ENCODE peak calls at places on chromosomes 7 and 10, in seven cellular contexts. Q, X, N, A, O, V and B are unnamed samples.

GRCh38 chr7:25216837-25217236 is 11.4 kb downstream of the NPVF start:
- DNase-seq in Q (no peak), X (no peak), N (no peak), A (no peak), O (no peak), V (no peak), B (no peak)

GRCh38 chr7:96327429-96327828 is 5.5 kb upstream of the SLC25A13 start:
- DNase-seq in Q (no peak), X (no peak), N (no peak), A (no peak), O (no peak), V (no peak), B (no peak)

GRCh38 chr7:76023002-76023401 is 24.8 kb downstream of the STYXL1 start:
- DNase-seq in Q (peak; percentile 55), X (no peak), N (no peak), A (no peak), O (peak; percentile 24), V (no peak), B (no peak)

GRCh38 chr7:78578701-78579100 is 780.1 kb downstream of the PHTF2 start:
- DNase-seq in Q (no peak), X (no peak), N (no peak), A (no peak), O (no peak), V (no peak), B (no peak)

GRCh38 chr7:16741676-16742075 is 11.9 kb upstream of the TSPAN13 start:
- DNase-seq in Q (no peak), X (no peak), N (no peak), A (no peak), O (no peak), V (no peak), B (no peak)

GRCh38 chr10:122637371-122637770 is 62.3 kb downstream of the C10orf120 start:
- DNase-seq in Q (peak; percentile 10), X (no peak), N (no peak), A (no peak), O (peak; percentile 43), V (no peak), B (no peak)

GRCh38 chr7:46245587-46246111 is 324.6 kb upstream of the IGFBP3 start:
- DNase-seq in Q (no peak), X (no peak), N (no peak), A (no peak), O (no peak), V (no peak), B (no peak)

GRCh38 chr7:150881189-150881588 is 28.9 kb downstream of the AOC1 start:
- DNase-seq in Q (no peak), X (no peak), N (no peak), A (no peak), O (no peak), V (no peak), B (no peak)

GRCh38 chr10:123562811-123563580 is 103.2 kb upstream of the GPR26 start:
- DNase-seq in Q (no peak), X (no peak), N (no peak), A (no peak), O (no peak), V (no peak), B (no peak)

GRCh38 chr7:127252380-127252718 is 392 bp downstream of the GRM8 start:
- DNase-seq in Q (no peak), X (no peak), N (no peak), A (no peak), O (no peak), V (no peak), B (no peak)

GRCh38 chr7:89507034-89507433 is 647.2 kb upstream of the STEAP1 start:
- DNase-seq in Q (no peak), X (no peak), N (no peak), A (no peak), O (no peak), V (no peak), B (no peak)

GRCh38 chr7:38932509-38933168 is 23.6 kb upstream of the VPS41 start:
- DNase-seq in Q (peak; percentile 45), X (peak; percentile 40), N (peak; percentile 6), A (no peak), O (peak; percentile 39), V (no peak), B (peak; percentile 4)

GRCh38 chr7:88020953-88021650 is 87.1 kb downstream of the ADAM22 start:
- DNase-seq in Q (no peak), X (no peak), N (no peak), A (no peak), O (no peak), V (no peak), B (no peak)

GRCh38 chr10:283916-284356 is 148.7 kb downstream of the ZMYND11 start:
- DNase-seq in Q (no peak), X (no peak), N (no peak), A (no peak), O (no peak), V (no peak), B (no peak)

GRCh38 chr10:118944959-118945622 is 84.4 kb upstream of the NANOS1 start:
- DNase-seq in Q (no peak), X (no peak), N (no peak), A (no peak), O (no peak), V (no peak), B (no peak)

GRCh38 chr7:91280180-91280579 is 15.9 kb downstream of the FZD1 start:
- DNase-seq in Q (no peak), X (no peak), N (no peak), A (no peak), O (no peak), V (no peak), B (no peak)

DNA sequence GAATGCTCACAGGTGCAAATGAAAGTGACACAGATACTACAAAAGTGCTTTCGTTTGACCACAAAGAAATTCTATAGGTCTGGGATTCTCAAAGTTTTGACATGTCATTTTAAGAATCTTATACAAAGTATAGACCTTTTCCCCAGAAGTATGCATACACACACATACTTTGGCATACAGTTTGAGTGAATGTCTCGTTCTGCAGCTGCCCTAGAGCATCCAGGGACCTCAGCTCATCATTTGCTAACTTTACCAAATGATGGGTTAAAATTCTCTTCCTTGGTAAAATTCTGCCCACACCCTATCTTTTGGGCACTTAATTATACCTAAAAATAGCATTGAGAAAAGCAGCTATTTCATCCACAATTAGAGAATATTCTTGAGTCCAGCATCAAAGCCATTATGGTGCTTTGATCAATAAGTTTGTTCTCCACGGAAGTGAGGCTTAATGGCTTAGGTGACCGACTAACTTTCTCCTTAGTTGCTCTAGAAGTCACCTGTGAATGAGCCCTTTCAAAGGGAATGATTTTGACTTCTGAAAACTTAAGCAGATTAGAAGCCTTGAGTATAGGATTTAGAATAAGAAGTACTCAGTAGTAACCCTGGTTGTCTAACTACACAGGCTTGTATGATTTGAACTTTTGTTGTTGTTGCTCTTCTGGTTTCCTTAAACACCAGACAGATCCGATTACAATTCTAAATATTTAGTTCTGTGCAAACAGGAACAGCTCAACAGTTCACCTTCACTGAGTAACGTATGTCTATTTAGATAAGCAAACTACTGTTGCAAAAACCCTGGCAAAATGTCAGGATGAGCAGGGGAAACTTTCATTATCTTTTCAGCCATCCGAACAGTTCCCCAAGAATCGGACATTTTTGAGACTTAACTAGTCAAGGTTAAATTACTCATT is 70.6 kb downstream of the CNNM2 start:
- DNase-seq in Q (no peak), X (no peak), N (no peak), A (no peak), O (no peak), V (no peak), B (no peak)
- H3K27ac ChIP-seq in Q (no peak overlapping the region), X (no peak overlapping the region), N (peak overlapping the region; percentile 52), A (no peak overlapping the region), O (no peak overlapping the region), V (no peak overlapping the region), B (no peak overlapping the region)

GRCh38 chr7:10793995-10794780 is 179.5 kb upstream of the PHF14 start:
- DNase-seq in Q (no peak), X (no peak), N (no peak), A (no peak), O (no peak), V (no peak), B (no peak)

GRCh38 chr7:10799475-10799874 is 174.2 kb upstream of the PHF14 start:
- DNase-seq in Q (no peak), X (no peak), N (no peak), A (no peak), O (no peak), V (no peak), B (no peak)

GRCh38 chr7:10798044-10798443 is 175.6 kb upstream of the PHF14 start:
- DNase-seq in Q (no peak), X (no peak), N (no peak), A (no peak), O (no peak), V (no peak), B (no peak)

GRCh38 chr7:10802011-10802410 is 171.7 kb upstream of the PHF14 start:
- DNase-seq in Q (no peak), X (no peak), N (no peak), A (no peak), O (no peak), V (no peak), B (no peak)

DNA sequence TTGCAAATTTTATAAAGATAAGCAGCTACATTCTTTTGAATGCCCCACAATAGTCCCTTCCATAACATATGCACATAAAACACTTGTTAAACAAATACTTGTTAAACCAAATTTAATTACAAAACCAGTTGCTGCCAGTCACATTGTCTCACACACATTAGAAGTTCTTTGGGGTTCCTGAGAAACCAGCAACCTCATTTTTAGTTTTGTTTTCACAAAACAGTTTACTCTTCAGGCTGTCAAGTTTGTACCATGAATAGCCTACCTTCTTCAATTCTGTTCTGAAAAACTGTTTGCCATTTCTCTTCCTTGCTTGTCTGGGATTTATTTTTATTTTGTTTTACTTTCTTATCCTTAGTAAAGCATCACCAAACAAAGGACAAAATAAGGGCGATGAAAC is 176.5 kb upstream of the PHF14 start:
- DNase-seq in Q (no peak), X (no peak), N (no peak), A (no peak), O (no peak), V (no peak), B (no peak)
- H3K4me1 ChIP-seq in Q (no peaks in the 10 kb centered on the region), X (no peaks in the 10 kb centered on the region), N (no peaks in the 10 kb centered on the region), A (no peaks in the 10 kb centered on the region), O (no peaks in the 10 kb centered on the region), V (no peaks in the 10 kb centered on the region), B (no peaks in the 10 kb centered on the region)

GRCh38 chr10:97821308-97822038 is 28.2 kb upstream of the GOLGA7B start:
- DNase-seq in Q (no peak), X (peak; percentile 39), N (no peak), A (no peak), O (no peak), V (no peak), B (no peak)
- H3K27me3 ChIP-seq in Q (no peaks in the 10 kb centered on the region), X (no peaks in the 10 kb centered on the region), N (no peaks in the 10 kb centered on the region), A (peaks cover 49% of the 10 kb centered on the region), O (no peaks in the 10 kb centered on the region), V (no peaks in the 10 kb centered on the region), B (no peaks in the 10 kb centered on the region)

GRCh38 chr10:90939648-90940047 is 18.8 kb upstream of the ANKRD1 start:
- DNase-seq in Q (no peak), X (no peak), N (no peak), A (no peak), O (no peak), V (no peak), B (no peak)

GRCh38 chr10:90930971-90931841 is 10.3 kb upstream of the ANKRD1 start:
- DNase-seq in Q (peak; percentile 39), X (peak; percentile 32), N (no peak), A (no peak), O (peak; percentile 63), V (no peak), B (no peak)

GRCh38 chr10:90939125-90939524 is 18.2 kb upstream of the ANKRD1 start:
- DNase-seq in Q (no peak), X (no peak), N (no peak), A (no peak), O (no peak), V (no peak), B (no peak)

GRCh38 chr10:90937645-90938258 is 16.9 kb upstream of the ANKRD1 start:
- DNase-seq in Q (no peak), X (no peak), N (no peak), A (no peak), O (no peak), V (no peak), B (no peak)

GRCh38 chr10:90935581-90936292 is 14.8 kb upstream of the ANKRD1 start:
- DNase-seq in Q (no peak), X (no peak), N (no peak), A (no peak), O (no peak), V (no peak), B (no peak)
- H3K27ac ChIP-seq in Q (no peak overlapping the region), X (no peak overlapping the region), N (no peak overlapping the region), A (no peak overlapping the region), O (peak overlapping the region; percentile 13), V (peak overlapping the region; percentile 51), B (no peak overlapping the region)